ENCODE peak calls at places on chromosome 13, in four cellular contexts. M is neural progenitor cell, T is GM23248, U is mesendoderm. I is an unnamed sample.

GRCh38 chr13:25222740-25223139 is 50.7 kb upstream of the AMER2 start:
- DNase-seq in M (no peak), T (no peak), U (no peak), I (no peak)

GRCh38 chr13:101700598-101700997 is 248.1 kb downstream of the ITGBL1 start:
- DNase-seq in M (no peak), T (peak; percentile 45), U (no peak), I (no peak)

GRCh38 chr13:46595136-46595917 is 42.4 kb downstream of the LRCH1 start:
- DNase-seq in M (no peak), T (peak; percentile 49), U (no peak), I (peak; percentile 82)

GRCh38 chr13:50130686-50131051 is 115.4 kb downstream of the KCNRG start:
- DNase-seq in M (peak; percentile 69), T (peak; percentile 79), U (no peak), I (no peak)

GRCh38 chr13:72527333-72527732 is 200.1 kb downstream of the MZT1 start:
- DNase-seq in M (peak; percentile 75), T (no peak), U (no peak), I (no peak)

GRCh38 chr13:112879283-112879833 is 89.7 kb upstream of the MCF2L start:
- DNase-seq in M (no peak), T (peak; percentile 50), U (no peak), I (no peak)

GRCh38 chr13:110185696-110186095 is 121.3 kb downstream of the COL4A1 start:
- DNase-seq in M (no peak), T (peak; percentile 9), U (no peak), I (no peak)

GRCh38 chr13:50593228-50593627 is 250.3 kb downstream of the DLEU7 start:
- DNase-seq in M (no peak), T (no peak), U (no peak), I (no peak)

GRCh38 chr13:39364797-39365468 is 238.1 kb downstream of the LHFPL6 start:
- DNase-seq in M (peak; percentile 39), T (peak; percentile 41), U (peak; percentile 50), I (peak; percentile 76)

GRCh38 chr13:113053376-113053775 is 52.2 kb upstream of the F7 start:
- DNase-seq in M (no peak), T (no peak), U (no peak), I (no peak)

GRCh38 chr13:45055198-45055901 is 65.0 kb upstream of the GTF2F2 start:
- DNase-seq in M (no peak), T (peak; percentile 97), U (no peak), I (peak; percentile 94)

GRCh38 chr13:113992276-113993005 is 18.6 kb upstream of the C13orf46 start:
- DNase-seq in M (no peak), T (no peak), U (no peak), I (no peak)

GRCh38 chr13:64749301-64749700 is 2480.8 kb downstream of the PCDH9 start:
- DNase-seq in M (no peak), T (no peak), U (no peak), I (no peak)

GRCh38 chr13:57123660-57124059 is 17.1 kb upstream of the PRR20A start:
- DNase-seq in M (no peak), T (no peak), U (no peak), I (no peak)

GRCh38 chr13:34357435-34358232 is 539.7 kb downstream of the RFC3 start:
- DNase-seq in M (peak; percentile 3), T (peak; percentile 95), U (peak; percentile 32), I (peak; percentile 79)
- H3K9ac ChIP-seq in M (no peak overlapping the region), T (peak overlapping the region; percentile 17), U (no peak overlapping the region), I (no peak overlapping the region)

GRCh38 chr13:83153833-83154232 is 728.4 kb downstream of the SLITRK1 start:
- DNase-seq in M (no peak), T (no peak), U (no peak), I (no peak)
- H3K9ac ChIP-seq in M (no peak overlapping the region), T (no peak overlapping the region), U (no peak overlapping the region), I (no peak overlapping the region)

DNA sequence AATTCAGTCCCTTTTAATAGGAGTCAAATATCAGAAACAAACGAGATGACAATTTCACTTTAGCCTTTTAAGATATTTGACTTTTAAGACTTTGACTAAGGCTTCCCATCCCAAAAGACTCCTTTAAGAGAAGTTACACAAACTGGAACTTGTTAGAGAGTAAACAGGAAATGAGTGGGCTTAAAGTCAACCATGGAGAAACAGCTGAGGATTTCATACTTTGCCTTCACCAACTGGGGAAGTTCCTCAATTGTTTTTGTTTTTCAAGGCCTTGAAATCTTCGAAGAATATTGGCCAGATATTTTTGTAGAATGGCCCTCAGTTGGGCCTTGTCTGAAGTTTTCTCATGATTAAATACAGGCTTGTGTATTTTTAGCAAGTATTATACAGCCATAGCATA is 227.3 kb downstream of the POU4F1 start:
- DNase-seq in M (no peak), T (no peak), U (no peak), I (no peak)
- H3K9ac ChIP-seq in M (no peak overlapping the region), T (no peak overlapping the region), U (no peak overlapping the region), I (no peak overlapping the region)

GRCh38 chr13:98171806-98172569 is 5.1 kb downstream of the RNF113B start:
- DNase-seq in M (peak; percentile 19), T (peak; percentile 78), U (peak; percentile 74), I (no peak)
- H3K9ac ChIP-seq in M (no peak overlapping the region), T (peak overlapping the region; percentile 75), U (peak overlapping the region; percentile 38), I (no peak overlapping the region)

GRCh38 chr13:68173111-68173510 is 943.0 kb upstream of the PCDH9 start:
- DNase-seq in M (no peak), T (no peak), U (no peak), I (peak; percentile 54)
- H3K9ac ChIP-seq in M (no peak overlapping the region), T (no peak overlapping the region), U (no peak overlapping the region), I (no peak overlapping the region)

DNA sequence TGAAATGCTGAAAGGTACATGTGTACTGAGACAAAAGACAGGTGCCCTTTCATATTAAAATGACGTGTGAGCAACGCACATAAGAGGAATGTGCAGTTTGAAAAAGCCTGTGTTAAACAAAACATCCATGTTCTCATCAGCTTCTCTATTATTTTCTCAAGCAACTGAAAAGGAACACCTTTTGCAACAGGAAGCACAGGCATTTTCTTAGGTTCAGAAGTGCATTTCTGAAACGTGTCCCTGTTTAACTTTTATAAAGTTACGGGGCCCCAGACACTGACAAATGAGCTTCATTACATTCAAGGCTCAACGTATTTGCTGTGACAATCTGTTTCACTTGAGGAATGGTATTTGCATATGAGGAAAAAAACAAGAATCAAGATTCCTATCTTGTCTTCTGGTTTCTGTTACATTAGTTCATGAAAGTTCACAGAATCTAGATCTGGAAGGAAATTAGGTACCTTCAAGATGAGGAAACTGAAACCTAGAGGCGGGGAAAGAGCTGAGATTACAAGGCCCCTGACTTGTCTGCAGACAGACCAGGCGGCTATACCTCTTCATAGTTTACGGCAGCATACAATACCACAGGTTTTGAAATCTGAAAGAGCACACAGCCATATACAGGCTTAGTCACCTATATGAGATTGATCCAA is 431.7 kb downstream of the KLF12 start:
- DNase-seq in M (no peak), T (no peak), U (peak; percentile 13), I (peak; percentile 64)
- H3K9ac ChIP-seq in M (no peak overlapping the region), T (no peak overlapping the region), U (no peak overlapping the region), I (no peak overlapping the region)

DNA sequence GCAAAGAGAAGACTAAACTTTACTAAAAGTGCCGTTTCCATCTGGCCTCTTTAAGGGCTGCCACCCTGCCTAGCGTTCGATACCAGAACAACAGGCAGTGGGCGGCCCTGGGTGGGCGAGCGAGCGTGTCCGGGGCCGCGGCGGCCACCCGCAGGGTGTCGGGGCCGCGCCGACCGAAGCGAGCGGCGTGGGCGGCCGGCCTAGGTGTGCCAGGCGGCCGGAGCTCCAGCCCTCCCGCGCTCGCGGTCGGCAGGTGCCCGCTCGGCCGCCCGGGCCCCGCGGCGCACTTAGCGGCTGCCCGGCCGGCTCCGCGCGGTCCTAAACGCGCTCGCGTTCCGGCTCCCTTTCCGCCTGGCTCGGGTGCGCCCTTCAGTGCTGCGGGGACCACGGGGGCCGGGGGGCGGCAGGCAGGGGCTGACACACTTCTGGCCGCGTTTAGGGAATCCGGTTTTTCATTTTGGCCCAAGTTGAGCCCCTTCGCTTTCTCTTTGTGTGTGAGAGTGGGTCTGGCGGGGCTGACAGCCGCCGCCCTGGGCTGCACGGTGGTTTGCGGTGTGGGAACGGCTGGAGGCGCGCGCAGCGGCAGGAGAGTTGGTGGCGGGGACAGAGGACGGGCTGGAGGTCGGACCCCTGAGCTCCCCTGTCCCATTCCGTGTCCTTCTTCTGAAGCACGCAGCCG is 2.9 kb downstream of the FGF9 start:
- DNase-seq in M (peak; percentile 87), T (peak; percentile 63), U (peak; percentile 66), I (peak; percentile 47)
- H3K9ac ChIP-seq in M (no peak overlapping the region), T (no peak overlapping the region), U (no peak overlapping the region), I (no peak overlapping the region)

GRCh38 chr13:99991013-99991805 is 9.6 kb downstream of the ZIC2 start:
- DNase-seq in M (peak; percentile 39), T (no peak), U (peak; percentile 81), I (no peak)

GRCh38 chr13:99990045-99990977 is 8.7 kb downstream of the ZIC2 start:
- DNase-seq in M (peak; percentile 63), T (no peak), U (peak; percentile 88), I (no peak)

GRCh38 chr13:99992376-99992775 is 10.8 kb downstream of the ZIC2 start:
- DNase-seq in M (peak; percentile 24), T (no peak), U (peak; percentile 30), I (no peak)

GRCh38 chr13:99992912-99993311 is 11.3 kb downstream of the ZIC2 start:
- DNase-seq in M (no peak), T (peak; percentile 47), U (no peak), I (peak; percentile 51)

GRCh38 chr13:99991806-99992242 is 10.2 kb downstream of the ZIC2 start:
- DNase-seq in M (peak; percentile 83), T (no peak), U (peak; percentile 66), I (no peak)
- H3K9ac ChIP-seq in M (no peak overlapping the region), T (no peak overlapping the region), U (peak overlapping the region; percentile 64), I (no peak overlapping the region)

DNA sequence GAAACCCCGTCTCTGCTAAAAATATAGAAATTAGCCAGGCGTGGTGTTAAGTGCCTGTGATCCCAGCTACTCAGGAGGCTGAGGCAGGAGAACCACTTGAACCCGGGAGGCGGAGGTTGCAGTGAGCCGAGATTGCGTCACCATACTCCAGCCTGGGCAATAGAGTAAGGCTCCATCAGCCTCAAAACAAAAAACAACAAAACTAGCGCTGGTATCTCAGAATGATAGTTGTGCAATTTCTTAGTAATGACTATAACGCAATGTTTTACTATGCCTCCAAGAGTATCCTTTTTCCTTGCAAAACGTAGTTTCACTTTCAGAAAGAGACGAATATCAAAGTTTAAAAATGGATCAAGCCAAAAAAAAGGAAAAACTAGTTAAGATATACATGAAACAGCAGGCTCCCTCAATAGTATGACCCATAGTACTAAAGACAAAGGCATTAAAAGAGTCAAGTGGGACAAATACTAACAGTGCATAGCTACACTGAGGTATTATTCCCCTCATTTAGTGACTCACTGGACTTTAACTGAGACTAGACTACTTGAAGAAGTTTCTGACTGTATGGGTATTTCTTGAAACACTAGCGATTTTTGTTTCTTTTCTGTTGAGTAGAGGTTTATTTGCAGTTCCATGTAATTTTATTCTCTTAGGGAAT is 10.5 kb upstream of the ITM2B start:
- DNase-seq in M (no peak), T (peak; percentile 74), U (no peak), I (peak; percentile 35)
- H3K9ac ChIP-seq in M (no peak overlapping the region), T (peak overlapping the region; percentile 70), U (no peak overlapping the region), I (no peak overlapping the region)

I was measured in mammary epithelial cell.